ENCODE peak calls at places on chromosomes 13 and 19, in ten cellular contexts. P is H9, K is endodermal cell, N is GM23248, E is astrocyte, M is fibroblast of lung, R is mammary epithelial cell, X is endothelial cell of umbilical vein, A is neuronal stem cell, O is adipocyte. B is an unnamed sample.

GRCh38 chr13:50392977-50393376 is 377.7 kb downstream of the KCNRG start:
- DNase-seq in P (no peak), K (no peak), N (peak; percentile 9), E (no peak), M (no peak), R (no peak), X (no peak), A (no peak), O (no peak), B (peak; percentile 42)

GRCh38 chr13:85236431-85236830 is 562.8 kb downstream of the SLITRK6 start:
- DNase-seq in P (no peak), K (no peak), N (no peak), E (peak; percentile 56), M (peak; percentile 71), R (peak; percentile 77), X (peak; percentile 74), A (no peak), O (peak; percentile 57), B (no peak)

GRCh38 chr19:30224689-30225606 is 147.2 kb upstream of the ZNF536 start:
- DNase-seq in P (no peak), K (peak; percentile 63), N (peak; percentile 61), E (no peak), M (no peak), R (no peak), X (no peak), A (no peak), O (peak; percentile 18), B (no peak)

GRCh38 chr19:32522967-32523366 is 58.0 kb upstream of the PDCD5 start:
- DNase-seq in P (no peak), K (no peak), N (no peak), E (no peak), M (no peak), R (no peak), X (no peak), A (no peak), O (no peak), B (no peak)

GRCh38 chr19:46211201-46211881 is 18.2 kb upstream of the IGFL1 start:
- DNase-seq in P (peak; percentile 91), K (peak; percentile 89), N (peak; percentile 24), E (no peak), M (peak; percentile 32), R (peak; percentile 89), X (peak; percentile 54), A (no peak), O (no peak), B (no peak)

GRCh38 chr13:107581009-107581408 is 634.3 kb downstream of the LIG4 start:
- DNase-seq in P (no peak), K (no peak), N (no peak), E (no peak), M (no peak), R (no peak), X (peak; percentile 80), A (no peak), O (no peak), B (no peak)

GRCh38 chr19:29583196-29584006 is 22.7 kb upstream of the POP4 start:
- DNase-seq in P (no peak), K (no peak), N (peak; percentile 48), E (no peak), M (peak; percentile 20), R (peak; percentile 14), X (no peak), A (no peak), O (peak; percentile 3), B (no peak)

GRCh38 chr19:1455336-1456120 is 5.6 kb downstream of the APC2 start:
- DNase-seq in P (peak; percentile 98), K (peak; percentile 98), N (peak; percentile 77), E (no peak), M (no peak), R (peak; percentile 61), X (peak; percentile 53), A (no peak), O (peak; percentile 63), B (peak; percentile 97)

GRCh38 chr19:49340069-49340864 is 5.1 kb downstream of the CD37 start:
- DNase-seq in P (peak; percentile 82), K (peak; percentile 89), N (peak; percentile 39), E (no peak), M (no peak), R (no peak), X (peak; percentile 56), A (no peak), O (peak; percentile 19), B (peak; percentile 99)

GRCh38 chr19:49338023-49338677 is 2.9 kb downstream of the CD37 start:
- DNase-seq in P (peak; percentile 76), K (peak; percentile 85), N (no peak), E (no peak), M (no peak), R (no peak), X (no peak), A (no peak), O (no peak), B (peak; percentile 94)

GRCh38 chr19:49340865-49341718 is 5.9 kb downstream of the CD37 start:
- DNase-seq in P (no peak), K (peak; percentile 48), N (no peak), E (no peak), M (no peak), R (no peak), X (no peak), A (no peak), O (no peak), B (peak; percentile 71)

GRCh38 chr19:49338691-49339363 is 3.6 kb downstream of the CD37 start:
- DNase-seq in P (peak; percentile 98), K (peak; percentile 99), N (peak; percentile 55), E (peak; percentile 16), M (peak; percentile 49), R (peak; percentile 78), X (peak; percentile 52), A (peak; percentile 75), O (peak; percentile 14), B (peak; percentile 100)

DNA sequence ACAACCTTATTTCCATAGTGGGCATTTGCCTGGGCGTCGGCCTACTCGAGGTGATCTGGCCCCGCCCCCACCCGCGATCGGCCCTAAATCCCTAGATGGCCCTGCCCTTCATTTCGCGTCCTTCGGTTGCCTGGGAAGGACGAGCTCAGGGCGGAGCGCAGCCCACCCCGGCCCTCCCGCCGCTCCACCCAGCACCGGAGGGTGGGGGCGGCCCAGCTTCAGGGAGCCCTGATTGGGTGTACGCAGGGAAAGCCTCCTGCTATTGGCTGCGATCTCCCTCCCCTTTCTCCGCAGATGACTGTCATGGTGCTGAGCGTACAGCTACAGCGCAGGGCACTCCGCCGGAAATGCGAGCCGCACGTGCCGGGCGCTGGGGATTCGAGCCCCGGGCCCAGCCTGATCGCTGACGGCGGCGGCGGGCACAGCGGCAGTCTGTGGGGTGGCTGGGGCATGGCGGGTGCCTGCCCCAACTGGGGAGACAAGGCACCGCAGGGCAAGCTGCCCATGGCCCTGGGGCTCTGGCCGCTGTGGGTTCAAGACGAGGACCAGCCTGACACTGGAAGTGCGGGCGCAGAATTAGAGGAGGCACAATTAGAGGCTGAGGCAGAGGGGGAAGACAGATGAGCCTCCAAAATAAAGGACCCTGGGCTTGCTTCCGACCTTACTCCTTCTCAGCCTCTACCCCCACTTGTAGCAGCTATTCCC is 4.3 kb downstream of the CD37 start:
- DNase-seq in P (peak; percentile 98), K (peak; percentile 96), N (peak; percentile 86), E (peak; percentile 84), M (peak; percentile 91), R (peak; percentile 66), X (peak; percentile 84), A (peak; percentile 89), O (peak; percentile 33), B (peak; percentile 100)
- H3K9ac ChIP-seq in P (no peak overlapping the region), K (no peak overlapping the region), N (no peak overlapping the region), E (no peak overlapping the region), M (no peak overlapping the region), R (no peak overlapping the region), X (no peak overlapping the region), A (no peak overlapping the region), O (peak overlapping the region; percentile 29), B (peak overlapping the region; percentile 93)

DNA sequence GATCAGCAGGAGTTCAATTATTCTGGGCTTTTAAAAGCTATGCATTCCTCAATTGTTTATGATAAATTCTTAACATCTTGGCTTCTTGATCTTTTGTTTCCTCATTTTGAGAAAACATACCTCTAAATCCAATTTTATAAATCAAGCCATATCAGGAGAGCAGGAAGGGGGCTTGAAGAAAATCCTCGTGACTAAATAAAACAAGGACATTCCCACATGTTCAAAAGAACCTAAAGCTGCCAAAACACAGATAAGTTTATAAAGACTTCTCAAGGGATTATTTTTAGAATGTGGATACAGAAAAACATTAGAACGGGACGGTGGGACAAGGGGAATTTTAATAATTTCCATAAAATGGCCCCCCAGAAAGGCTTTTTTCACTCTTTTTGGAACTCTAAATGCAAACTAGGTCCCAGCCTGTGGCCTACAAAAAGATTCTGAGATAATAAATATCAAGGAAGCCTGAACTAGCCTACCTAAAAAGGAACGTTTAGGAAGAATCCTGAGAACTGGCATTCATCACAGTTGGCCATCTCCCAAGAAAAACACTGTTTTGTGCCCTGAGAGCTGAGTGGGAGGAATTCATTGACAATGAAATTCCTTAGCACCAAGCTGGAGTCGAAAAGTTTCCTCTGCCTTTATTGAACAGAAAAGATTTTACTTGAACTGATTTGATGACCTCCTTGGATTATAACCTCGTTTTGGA is 30.1 kb downstream of the ZAR1L start:
- DNase-seq in P (no peak), K (no peak), N (peak; percentile 63), E (peak; percentile 90), M (peak; percentile 91), R (peak; percentile 72), X (peak; percentile 98), A (peak; percentile 11), O (peak; percentile 78), B (no peak)
- H3K9ac ChIP-seq in P (no peak overlapping the region), K (no peak overlapping the region), N (no peak overlapping the region), E (peak overlapping the region; percentile 58), M (no peak overlapping the region), R (no peak overlapping the region), X (peak overlapping the region; percentile 28), A (no peak overlapping the region), O (no peak overlapping the region), B (no peak overlapping the region)

DNA sequence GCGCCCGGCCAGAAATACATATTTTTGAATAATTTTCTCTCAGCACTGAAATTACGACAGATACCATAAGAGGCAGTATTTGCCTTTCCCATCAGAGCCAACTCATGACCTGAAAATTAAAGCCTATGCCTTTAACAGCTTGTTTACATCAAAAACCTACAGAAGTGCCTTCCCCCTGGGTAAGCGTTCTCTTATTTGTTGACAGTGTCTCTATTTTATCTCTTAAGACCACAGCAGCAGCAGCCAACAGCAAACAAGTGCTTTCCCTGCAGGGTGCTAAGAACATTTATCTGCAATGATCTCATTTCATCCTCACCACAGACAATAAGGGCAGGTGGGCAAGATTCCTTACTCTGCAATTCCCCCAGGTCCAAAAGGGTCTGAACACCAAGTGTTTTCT is 6.0 kb downstream of the AKAP8L start:
- DNase-seq in P (no peak), K (peak; percentile 62), N (no peak), E (no peak), M (no peak), R (no peak), X (no peak), A (no peak), O (no peak), B (no peak)
- H3K9ac ChIP-seq in P (no peak overlapping the region), K (no peak overlapping the region), N (no peak overlapping the region), E (no peak overlapping the region), M (no peak overlapping the region), R (no peak overlapping the region), X (no peak overlapping the region), A (no peak overlapping the region), O (no peak overlapping the region), B (no peak overlapping the region)

DNA sequence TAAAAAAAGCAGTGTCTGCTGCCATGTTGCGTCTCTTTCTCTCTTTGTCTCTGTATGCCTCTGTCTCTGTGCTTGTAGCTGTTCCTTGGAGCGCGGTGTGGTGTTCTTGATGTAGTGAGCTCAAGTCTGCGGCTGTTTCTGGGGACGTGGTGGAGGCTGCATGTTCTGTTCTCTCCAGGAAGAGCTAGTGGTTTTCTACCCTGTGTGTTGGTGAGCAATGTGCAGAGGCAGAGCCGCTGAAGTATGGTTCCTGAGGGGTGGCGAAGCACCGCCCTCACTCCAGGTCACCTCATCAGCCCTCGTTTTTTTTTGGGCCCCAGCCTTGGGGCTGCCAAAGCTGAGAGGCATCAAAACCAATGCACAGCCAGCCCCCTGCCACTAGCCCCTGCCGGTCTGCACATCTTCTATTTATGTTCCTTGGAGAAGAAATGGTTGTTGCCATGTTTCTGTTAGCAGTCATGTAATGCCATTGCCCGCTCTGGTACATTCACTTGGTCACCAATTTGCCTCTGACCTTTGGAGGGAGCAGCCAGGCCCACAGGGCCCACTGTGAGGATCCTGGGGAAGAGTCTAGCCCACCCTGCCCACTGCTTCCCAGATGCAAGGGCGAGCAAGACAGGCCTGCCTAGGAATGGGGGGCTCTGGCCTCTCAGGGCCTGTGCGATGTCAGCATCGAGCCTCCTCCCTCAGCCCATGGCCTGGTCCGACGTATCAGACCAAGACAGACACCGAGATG is 7.2 kb downstream of the HNRNPL start:
- DNase-seq in P (no peak), K (no peak), N (no peak), E (no peak), M (no peak), R (no peak), X (no peak), A (no peak), O (no peak), B (no peak)
- H3K9ac ChIP-seq in P (no peak overlapping the region), K (no peak overlapping the region), N (no peak overlapping the region), E (no peak overlapping the region), M (no peak overlapping the region), R (no peak overlapping the region), X (no peak overlapping the region), A (peak overlapping the region; percentile 52), O (no peak overlapping the region), B (no peak overlapping the region)